ENCODE peak calls at places on chromosomes 11 and 22, in five cellular contexts. W is HCT116, U is testis, T is GM06990, R is IMR-90. H is an unnamed sample.
A peak's percentile ranks its signal among the peaks of the same experiment; 100 is the strongest.

GRCh38 chr22:17961443-17961729 is 63.0 kb downstream of the MICAL3 start:
- DNase-seq in W (no peak), U (no peak), T (no peak), R (no peak), H (no peak)

GRCh38 chr22:43616645-43617044 is 195.5 kb downstream of the EFCAB6 start:
- DNase-seq in U (no peak), T (no peak), W (no peak), R (no peak), H (no peak)

GRCh38 chr11:118002010-118002540 is 15.9 kb downstream of the IL10RA start:
- DNase-seq in U (no peak), W (no peak), T (no peak), R (no peak), H (no peak)

GRCh38 chr22:50146440-50147228 is 23.9 kb upstream of the PANX2 start:
- DNase-seq in R (peak; percentile 71), W (peak; percentile 32), U (peak; percentile 81), T (no peak), H (no peak)

GRCh38 chr11:61766353-61766841 is 14.0 kb downstream of the MYRF start:
- DNase-seq in U (no peak), W (no peak), R (peak; percentile 86), T (no peak), H (no peak)

GRCh38 chr22:41478473-41478872 is 9.6 kb downstream of the ACO2 start:
- DNase-seq in T (no peak), U (no peak), R (no peak), W (no peak), H (no peak)

GRCh38 chr11:58058276-58059010 is 27.7 kb downstream of the OR6Q1 start:
- DNase-seq in T (no peak), R (no peak), W (no peak), U (no peak), H (no peak)

GRCh38 chr11:13119361-13119760 is 110.2 kb downstream of the RASSF10 start:
- DNase-seq in T (no peak), U (no peak), R (peak; percentile 40), W (no peak), H (no peak)

GRCh38 chr11:47980093-47980906 is at the start of gene PTPRJ:
- DNase-seq in U (peak; percentile 40), W (no peak), R (peak; percentile 48), T (peak; percentile 67), H (peak; percentile 41)

GRCh38 chr11:6648505-6648904 is 7.1 kb downstream of the DCHS1 start:
- DNase-seq in W (no peak), T (no peak), R (no peak), U (no peak), H (no peak)

GRCh38 chr11:27720277-27720830 is 20.1 kb upstream of the BDNF start:
- DNase-seq in U (peak; percentile 50), W (no peak), T (no peak), R (peak; percentile 68), H (peak; percentile 77)

GRCh38 chr22:27989758-27990450 is 70.8 kb upstream of the PITPNB start:
- DNase-seq in T (no peak), R (no peak), W (no peak), U (peak; percentile 11), H (no peak)

GRCh38 chr11:62506413-62506940 is 40.1 kb downstream of the AHNAK start:
- DNase-seq in R (no peak), T (no peak), W (no peak), U (no peak), H (no peak)

GRCh38 chr11:128610765-128611617 is 23.6 kb upstream of the ETS1 start:
- DNase-seq in T (peak; percentile 84), U (no peak), R (no peak), W (no peak), H (no peak)

GRCh38 chr11:11960687-11961086 is 47.7 kb downstream of the DKK3 start:
- DNase-seq in T (no peak), R (no peak), U (no peak), W (no peak), H (no peak)

GRCh38 chr11:19869946-19870589 is 157.4 kb downstream of the NAV2 start:
- DNase-seq in R (no peak), U (no peak), W (no peak), T (no peak), H (no peak)

GRCh38 chr11:68049509-68050370 is 10.9 kb downstream of the TCIRG1 start:
- DNase-seq in W (no peak), T (no peak), R (no peak), U (no peak), H (no peak)

GRCh38 chr11:113162590-113162961 is 151.8 kb upstream of the TTC12 start:
- DNase-seq in U (peak; percentile 49), W (no peak), T (no peak), R (no peak), H (no peak)

GRCh38 chr22:38345782-38346181 is 28.5 kb upstream of the CSNK1E start:
- DNase-seq in U (no peak), T (no peak), W (no peak), R (no peak), H (no peak)

GRCh38 chr11:16013649-16014275 is 342.6 kb downstream of the SOX6 start:
- DNase-seq in W (no peak), T (no peak), U (no peak), R (peak; percentile 43), H (no peak)

GRCh38 chr22:40654522-40655167 is 18.1 kb upstream of the MRTFA start:
- DNase-seq in W (no peak), T (no peak), U (peak; percentile 70), R (peak; percentile 83), H (peak; percentile 32)

GRCh38 chr11:57325735-57326048 is 940 bp upstream of the TNKS1BP1 start:
- DNase-seq in R (no peak), W (no peak), U (peak; percentile 70), T (no peak), H (peak; percentile 52)

GRCh38 chr22:43262990-43263644 is 76.2 kb upstream of the TTLL12 start:
- DNase-seq in U (no peak), W (no peak), R (no peak), T (peak; percentile 24), H (peak; percentile 22)

GRCh38 chr11:121138259-121138658 is 37.2 kb downstream of the TECTA start:
- DNase-seq in T (no peak), U (no peak), R (no peak), W (no peak), H (no peak)

GRCh38 chr11:71108013-71108865 is 144.1 kb downstream of the SHANK2 start:
- DNase-seq in R (no peak), U (no peak), T (no peak), W (no peak), H (no peak)

GRCh38 chr22:35378547-35379078 is 2.3 kb upstream of the HMOX1 start:
- DNase-seq in T (no peak), W (no peak), R (no peak), U (peak; percentile 47), H (no peak)

GRCh38 chr11:3832816-3833215 is 7.9 kb downstream of the RHOG start:
- DNase-seq in W (no peak), R (no peak), T (no peak), U (no peak), H (no peak)

GRCh38 chr11:68043349-68044144 is 4.7 kb downstream of the TCIRG1 start:
- DNase-seq in W (no peak), T (no peak), R (peak; percentile 66), U (no peak), H (no peak)

GRCh38 chr22:37739611-37740049 is 42.8 kb downstream of the TRIOBP start:
- DNase-seq in U (no peak), W (no peak), R (no peak), T (no peak), H (no peak)

GRCh38 chr11:75583710-75584658 is 21.9 kb downstream of the SERPINH1 start:
- DNase-seq in T (no peak), W (no peak), R (peak; percentile 61), U (peak; percentile 83), H (peak; percentile 62)

GRCh38 chr11:64245401-64245796 is 1.3 kb downstream of the PPP1R14B start:
- DNase-seq in R (no peak), W (no peak), T (no peak), U (no peak), H (no peak)

GRCh38 chr22:29683536-29683935 is 36.3 kb upstream of the CABP7 start:
- DNase-seq in U (no peak), W (no peak), T (no peak), R (no peak), H (no peak)

DNA sequence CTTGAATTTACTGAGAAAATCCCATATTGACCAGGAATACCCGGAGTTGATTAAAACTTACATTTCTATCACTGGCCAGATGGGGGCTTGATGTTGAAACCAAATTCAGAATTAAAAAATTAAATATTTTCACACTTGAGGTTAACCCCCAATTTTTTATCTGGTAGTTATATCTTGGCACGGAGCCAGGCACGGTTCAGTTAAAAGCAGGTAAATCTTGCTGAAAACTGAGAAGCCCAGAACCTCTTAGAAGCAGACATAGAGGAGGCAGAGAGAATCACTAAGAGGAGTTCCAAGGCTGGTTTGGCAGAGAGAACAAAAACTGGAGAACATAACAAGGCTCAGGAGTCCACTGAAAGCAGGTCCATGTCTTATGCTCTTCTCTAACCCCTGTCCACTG is 77.7 kb downstream of the USP35 start:
- DNase-seq in T (no peak), W (no peak), U (no peak), R (no peak), H (no peak)
- TF ChIP-seq CTCF in T (no peak), W (no peak), U (no peak), R (no peak), H (no peak)

GRCh38 chr11:108278546-108278945 is 55.7 kb downstream of the ATM start:
- DNase-seq in R (peak; percentile 2), U (no peak), T (no peak), W (no peak), H (no peak)

DNA sequence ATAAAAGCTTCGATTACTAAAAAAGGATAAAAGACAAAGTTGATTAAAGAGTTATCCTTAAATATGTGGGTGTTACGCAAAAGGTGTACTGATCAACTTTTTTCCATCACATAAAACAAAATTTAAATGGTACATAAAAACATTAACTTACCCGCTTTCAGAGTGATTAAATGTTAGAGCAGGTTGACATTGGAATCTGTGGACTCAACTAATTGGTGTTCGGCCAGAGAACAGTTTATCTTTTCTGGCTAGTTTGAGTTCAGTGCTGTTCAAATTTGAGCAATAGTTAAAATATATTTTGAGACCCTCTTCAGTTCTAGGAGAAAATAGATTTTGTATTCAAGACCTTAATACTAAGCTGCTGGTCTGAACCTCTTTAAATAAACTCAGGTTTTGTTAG is 56.1 kb downstream of the ATM start:
- DNase-seq in U (no peak), R (no peak), T (no peak), W (no peak), H (no peak)
- TF ChIP-seq CTCF in U (no peak), R (no peak), T (no peak), W (no peak), H (no peak)

GRCh38 chr11:72745925-72746550 is 6.2 kb downstream of the ARAP1 start:
- DNase-seq in U (no peak), T (no peak), R (no peak), W (no peak), H (no peak)
- TF ChIP-seq CTCF in U (no peak), T (no peak), R (no peak), W (no peak), H (no peak)

GRCh38 chr11:129768356-129768755 is 47.3 kb upstream of the TMEM45B start:
- DNase-seq in T (no peak), W (no peak), U (no peak), R (no peak), H (no peak)

GRCh38 chr11:129767827-129768226 is 47.8 kb upstream of the TMEM45B start:
- DNase-seq in T (no peak), U (no peak), R (no peak), W (no peak), H (no peak)

GRCh38 chr11:129770993-129771392 is 44.7 kb upstream of the TMEM45B start:
- DNase-seq in R (no peak), U (no peak), T (no peak), W (no peak), H (no peak)

GRCh38 chr11:129769059-129769458 is 46.6 kb upstream of the TMEM45B start:
- DNase-seq in W (no peak), T (no peak), R (no peak), U (no peak), H (no peak)

GRCh38 chr11:129766858-129767604 is 48.6 kb upstream of the TMEM45B start:
- DNase-seq in T (no peak), U (peak; percentile 37), R (peak; percentile 23), W (peak; percentile 44), H (peak; percentile 53)
- TF ChIP-seq CTCF in T (peak; percentile 60), U (no peak), R (peak; percentile 49), W (peak; percentile 61), H (peak; percentile 39)

H was measured in endothelial cell.